ENCODE peak calls at places on chromosome 12, in five cellular contexts. G, K, X, V and N are unnamed samples. For H3K27me3 and H3K9me3, the result is how much of the 10 kb centered on the place peaks cover.

GRCh38 chr12:104578453-104578852 is 121.7 kb downstream of the CHST11 start:
- DNase-seq in X (no peak), V (no peak), G (no peak), K (peak), N (no peak)

GRCh38 chr12:93174048-93174447 is 203.7 kb upstream of the NUDT4 start:
- DNase-seq in V (no peak), X (no peak), K (peak), G (no peak), N (no peak)

GRCh38 chr12:64175254-64175945 is 46.7 kb downstream of the KICS2 start:
- DNase-seq in X (no peak), G (no peak), V (no peak), K (peak), N (no peak)

GRCh38 chr12:77728018-77728417 is 102.7 kb upstream of the NAV3 start:
- DNase-seq in V (no peak), G (no peak), K (no peak), X (no peak), N (no peak)

GRCh38 chr12:89163918-89164317 is 188.4 kb downstream of the DUSP6 start:
- DNase-seq in G (no peak), V (no peak), K (no peak), X (no peak), N (no peak)

GRCh38 chr12:96401061-96401871 is 1.0 kb upstream of the CDK17 start:
- DNase-seq in X (peak), V (no peak), K (peak), G (peak), N (no peak)

GRCh38 chr12:67993143-67993542 is 3.9 kb downstream of the IFNG-AS1 start:
- DNase-seq in K (no peak), G (no peak), V (no peak), X (no peak), N (no peak)

GRCh38 chr12:56222531-56222895 is 791 bp upstream of the RNF41 start:
- DNase-seq in X (peak), K (no peak), V (no peak), G (no peak), N (no peak)

GRCh38 chr12:16939871-16940306 is 333.9 kb upstream of the LMO3 start:
- DNase-seq in K (peak), X (peak), G (peak), V (no peak), N (peak)

GRCh38 chr12:7439579-7440505 is 4.1 kb downstream of the CD163L1 start:
- DNase-seq in K (peak), V (peak), X (no peak), G (peak), N (peak)

GRCh38 chr12:115963030-115963480 is 314.4 kb downstream of the MED13L start:
- DNase-seq in G (no peak), V (no peak), X (no peak), K (peak), N (no peak)

GRCh38 chr12:48903982-48904411 is 21.3 kb downstream of the FKBP11 start:
- DNase-seq in K (peak), V (peak), X (peak), G (peak), N (no peak)

GRCh38 chr12:131058700-131059099 is 105.0 kb downstream of the ADGRD1 start:
- DNase-seq in G (no peak), V (no peak), X (no peak), K (no peak), N (no peak)

GRCh38 chr12:84056-84455 is 17.5 kb downstream of the IQSEC3 start:
- DNase-seq in G (no peak), X (no peak), V (no peak), K (no peak), N (no peak)

GRCh38 chr12:114986178-114986714 is 302.3 kb upstream of the TBX3 start:
- DNase-seq in K (no peak), G (no peak), X (no peak), V (no peak), N (no peak)

GRCh38 chr12:608921-609320 is 54.3 kb downstream of the NINJ2 start:
- DNase-seq in X (no peak), V (no peak), G (no peak), K (no peak), N (no peak)

GRCh38 chr12:104352106-104352713 is 48.7 kb downstream of the EID3 start:
- DNase-seq in K (peak), G (no peak), V (no peak), X (no peak), N (no peak)

GRCh38 chr12:100993916-100994315 is 199.3 kb downstream of the ANO4 start:
- DNase-seq in K (no peak), G (no peak), X (peak), V (no peak), N (no peak)

GRCh38 chr12:122944588-122944987 is 21.7 kb downstream of the ABCB9 start:
- DNase-seq in V (no peak), X (no peak), K (peak), G (no peak), N (no peak)

GRCh38 chr12:108316153-108316892 is 22.8 kb downstream of the CMKLR1 start:
- DNase-seq in V (no peak), K (no peak), X (no peak), G (no peak), N (no peak)

GRCh38 chr12:19681007-19681406 is 241.7 kb downstream of the AEBP2 start:
- DNase-seq in G (no peak), V (no peak), X (no peak), K (no peak), N (no peak)

GRCh38 chr12:95700316-95700785 is 90.2 kb downstream of the NTN4 start:
- DNase-seq in G (no peak), X (no peak), V (no peak), K (peak), N (no peak)

GRCh38 chr12:16347391-16348298 is at the start of gene MGST1:
- DNase-seq in G (peak), X (peak), V (peak), K (peak), N (peak)

GRCh38 chr12:92928431-92928961 is 599 bp downstream of the EEA1 start:
- DNase-seq in G (no peak), V (no peak), K (peak), X (no peak), N (no peak)

GRCh38 chr12:102961488-102961801 is 4.0 kb downstream of the ASCL1 start:
- DNase-seq in V (no peak), K (no peak), G (no peak), X (no peak), N (no peak)

GRCh38 chr12:93025145-93026103 is 96.3 kb upstream of the EEA1 start:
- DNase-seq in V (no peak), G (peak), K (peak), X (peak), N (no peak)

GRCh38 chr12:31226639-31227038 is 99.3 kb downstream of the SINHCAF start:
- DNase-seq in K (no peak), X (no peak), V (peak), G (no peak), N (no peak)

GRCh38 chr12:29070309-29070708 is 78.8 kb upstream of the FAR2 start:
- DNase-seq in K (no peak), V (no peak), X (no peak), G (no peak), N (no peak)

GRCh38 chr12:9742665-9743064 is 9.8 kb upstream of the CLECL1 start:
- DNase-seq in X (no peak), V (no peak), K (no peak), G (no peak), N (no peak)

GRCh38 chr12:45688188-45688587 is 41.3 kb upstream of the ARID2 start:
- DNase-seq in V (no peak), K (peak), X (no peak), G (no peak), N (no peak)

GRCh38 chr12:78229491-78230209 is 399.0 kb downstream of the NAV3 start:
- DNase-seq in X (peak), G (peak), V (no peak), K (peak), N (peak)

GRCh38 chr12:118060301-118061010 is 523 bp downstream of the WSB2 start:
- DNase-seq in V (peak), X (no peak), K (peak), G (no peak), N (no peak)

GRCh38 chr12:2488131-2488530 is 306.6 kb upstream of the FKBP4 start:
- DNase-seq in X (no peak), V (no peak), K (no peak), G (no peak), N (no peak)
- H3K27me3 ChIP-seq in X (under half), V (under half), K (under half), G (under half), N (under half)

DNA sequence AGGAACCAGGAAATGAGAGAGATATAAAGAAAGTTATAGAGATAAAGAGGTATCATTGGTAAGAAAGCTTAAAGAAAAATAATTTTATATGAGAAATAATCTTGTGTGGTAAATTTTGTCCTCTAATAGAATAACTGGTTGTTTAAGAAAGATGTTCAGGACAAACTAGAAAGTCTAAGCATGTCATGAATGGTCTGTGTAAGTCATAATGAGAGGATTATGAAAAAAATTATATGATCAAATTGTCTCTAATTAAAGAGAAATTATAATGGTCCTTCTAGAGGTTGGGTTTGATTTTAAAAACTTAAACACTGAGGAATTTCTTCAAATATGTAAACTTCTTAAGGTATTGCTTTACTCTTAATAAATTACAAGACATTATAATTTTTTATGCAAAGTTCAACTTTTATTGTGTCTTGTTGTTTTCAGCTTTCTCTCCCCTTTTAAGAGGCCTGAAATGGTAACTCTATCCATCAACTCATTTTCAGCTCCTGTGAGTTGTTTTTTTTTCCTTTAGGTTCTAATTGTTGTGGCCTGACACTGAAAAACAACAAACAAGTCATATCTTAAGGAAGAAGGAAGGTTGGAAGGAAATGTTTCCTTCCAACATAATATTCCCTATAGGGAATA is 88.2 kb upstream of the CNOT2 start:
- DNase-seq in G (peak), X (no peak), K (no peak), V (no peak), N (no peak)
- H3K9me3 ChIP-seq in G (under half), X (under half), K (under half), V (under half), N (under half)

GRCh38 chr12:110846615-110847566 is at the start of gene CCDC63:
- DNase-seq in G (peak), K (peak), V (peak), X (peak), N (no peak)
- H3K27me3 ChIP-seq in G (under half), K (half or more), V (under half), X (under half), N (under half)

GRCh38 chr12:106945261-106945851 is 10.4 kb upstream of the TMEM263 start:
- DNase-seq in V (no peak), G (no peak), X (no peak), K (no peak), N (no peak)
- H3K9me3 ChIP-seq in V (under half), G (under half), X (under half), K (under half), N (under half)

DNA sequence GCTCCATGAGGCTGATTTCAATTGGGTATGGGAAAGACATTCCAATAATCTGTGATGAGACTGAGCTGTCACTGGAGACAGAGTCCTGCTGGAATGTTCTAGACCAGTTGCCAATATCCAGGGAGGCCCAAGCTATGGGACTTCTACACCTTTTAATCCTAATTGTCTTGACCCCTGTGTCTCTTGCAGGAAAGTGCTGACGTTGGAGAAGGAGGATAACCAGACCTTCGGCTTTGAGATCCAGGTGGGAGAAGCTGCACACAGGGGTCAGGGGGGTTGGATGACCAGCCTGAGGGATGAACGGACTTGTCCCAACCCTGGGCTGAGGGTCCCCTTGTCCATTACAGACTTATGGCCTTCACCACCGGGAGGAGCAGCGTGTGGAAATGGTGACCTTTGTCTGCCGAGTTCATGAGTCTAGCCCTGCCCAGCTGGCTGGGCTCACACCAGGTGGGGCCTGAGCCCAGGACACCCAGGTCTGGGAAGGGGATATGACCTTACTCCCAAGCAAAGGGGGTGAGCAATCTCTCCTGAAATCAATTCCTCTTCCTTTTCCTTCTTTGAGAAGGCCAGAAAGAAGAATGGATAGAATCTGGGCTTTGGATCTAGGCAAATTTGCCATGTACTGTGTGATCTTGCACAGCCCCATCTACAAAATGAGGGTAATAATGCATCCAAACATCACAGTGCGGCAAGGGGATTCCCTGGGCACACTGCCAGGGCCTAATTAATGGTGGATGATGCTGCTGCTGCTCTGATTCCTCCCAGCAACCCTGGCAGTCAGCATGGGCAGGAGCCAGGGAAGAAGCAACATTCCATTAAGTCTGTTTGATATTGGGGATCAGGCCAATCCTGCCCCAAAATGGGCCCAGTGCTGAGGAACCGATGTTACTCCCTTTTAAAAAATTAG is 4.2 kb downstream of the TAMALIN start:
- DNase-seq in V (no peak), X (no peak), K (no peak), G (no peak), N (no peak)
- H3K27me3 ChIP-seq in V (under half), X (under half), K (under half), G (under half), N (under half)

DNA sequence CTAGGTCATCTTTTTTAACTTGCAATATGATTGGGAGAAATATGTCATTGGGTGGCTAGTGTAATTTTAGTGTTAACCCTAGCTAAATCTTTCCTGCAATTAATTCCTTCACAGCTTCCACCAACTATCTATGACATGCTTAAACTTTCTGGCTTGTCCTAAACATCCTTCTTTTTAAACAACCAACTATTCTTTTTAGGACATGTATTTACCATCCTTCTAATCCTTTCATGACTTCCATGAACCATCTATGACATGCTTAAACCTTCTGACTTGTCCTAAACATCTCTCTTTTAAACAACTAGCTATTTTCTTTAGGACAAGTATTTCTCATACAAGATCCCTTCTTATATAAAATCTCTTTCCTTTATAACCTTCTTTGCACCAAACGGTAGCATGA is 179.6 kb upstream of the PDZRN4 start:
- DNase-seq in X (no peak), V (no peak), G (no peak), K (no peak), N (no peak)
- H3K9me3 ChIP-seq in X (under half), V (under half), G (under half), K (half or more), N (under half)

GRCh38 chr12:18375131-18375530 is 113.8 kb downstream of the PIK3C2G start:
- DNase-seq in G (no peak), K (peak), X (no peak), V (no peak), N (no peak)
- H3K27me3 ChIP-seq in G (under half), K (under half), X (under half), V (under half), N (under half)

DNA sequence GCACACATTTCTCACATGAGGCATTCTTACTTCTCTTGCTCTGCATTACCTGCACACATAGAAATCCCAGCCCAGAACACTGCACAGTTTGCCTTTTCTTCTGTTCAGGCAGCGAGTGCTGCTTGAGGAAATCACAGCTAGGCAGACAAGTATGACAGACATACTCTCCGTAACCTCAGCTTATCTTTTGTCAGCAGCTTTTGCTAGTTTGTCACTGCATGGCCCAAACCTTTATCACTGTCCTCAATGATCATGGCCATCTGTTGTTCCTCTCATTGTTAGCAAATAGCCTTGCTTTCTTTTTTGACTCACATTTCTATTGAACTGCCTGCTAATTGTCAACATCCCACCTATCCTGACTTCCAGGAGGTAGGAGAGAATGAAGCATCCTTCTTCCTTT is 5.3 kb downstream of the ZNF10 start:
- DNase-seq in K (no peak), V (no peak), X (no peak), G (no peak), N (no peak)
- H3K9me3 ChIP-seq in K (half or more), V (under half), X (under half), G (under half), N (under half)

GRCh38 chr12:53966070-53966384 is 6.9 kb upstream of the HOXC11 start:
- DNase-seq in G (no peak), K (no peak), V (no peak), X (no peak), N (no peak)
- H3K27me3 ChIP-seq in G (half or more), K (half or more), V (under half), X (under half), N (half or more)

DNA sequence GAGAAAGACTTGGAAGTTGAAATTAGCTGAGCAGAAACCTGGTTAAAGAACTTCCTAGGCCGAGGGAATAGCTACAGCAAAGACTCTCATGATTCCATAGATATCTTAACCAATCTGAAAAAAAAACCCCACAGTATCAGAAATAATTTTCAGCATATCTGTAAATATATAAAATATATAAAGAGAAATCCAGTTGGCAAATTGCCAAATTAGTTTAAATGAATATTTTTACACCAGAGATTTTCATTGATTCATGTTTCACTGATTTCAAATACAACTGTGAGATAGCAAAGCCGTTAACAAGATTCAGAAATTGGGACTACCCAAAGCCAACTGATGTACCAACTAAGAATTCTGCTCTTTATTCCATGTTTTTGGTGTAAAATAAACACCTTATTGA is 6.8 kb upstream of the PTPRR start:
- DNase-seq in V (no peak), K (no peak), X (no peak), G (no peak), N (no peak)
- H3K9me3 ChIP-seq in V (under half), K (under half), X (under half), G (under half), N (under half)